ENCODE peak calls at places on chromosome 10, in ten cellular contexts. N is amniotic stem cell; E is NCI-H82; M is SIG-M5; T is WERI-Rb-1; U is AG20443; H is naive thymus-derived CD8-positive, alpha-beta T cell; A is stimulated activated naive CD8-positive, alpha-beta T cell treated with anti-CD3 and anti-CD28 coated beads, Interleukin-15, Interleukin-2, amounts not matched to agents 100 U/mL and 50 U/mL, for 24 hours; G is bronchial epithelial cell; W is left cardiac atrium. D is an unnamed sample.

GRCh38 chr10:128052696-128053095 is 73.5 kb downstream of the MKI67 start:
- DNase-seq in G (no peak), T (no peak), U (no peak), M (no peak), A (no peak), W (no peak), H (no peak), E (no peak), N (no peak), D (peak)

GRCh38 chr10:99775850-99776249 is 6.6 kb upstream of the ABCC2 start:
- DNase-seq in T (no peak), A (no peak), H (no peak), U (peak), N (peak), G (peak), W (no peak), E (no peak), M (no peak), D (peak)

GRCh38 chr10:65294329-65294728 is 1631.5 kb upstream of the LRRTM3 start:
- DNase-seq in M (no peak), W (no peak), H (no peak), N (no peak), U (no peak), G (no peak), A (no peak), E (no peak), T (no peak), D (no peak)

GRCh38 chr10:44993226-44993921 is 7.3 kb upstream of the ZNF22 start:
- DNase-seq in G (no peak), H (no peak), T (no peak), W (no peak), U (no peak), N (no peak), E (no peak), M (no peak), A (no peak), D (no peak)

GRCh38 chr10:119541459-119542356 is 811 bp downstream of the RGS10 start:
- DNase-seq in A (peak), G (no peak), M (no peak), N (no peak), U (peak), E (peak), T (no peak), W (peak), H (peak), D (peak)

GRCh38 chr10:31278279-31278941 is 40.6 kb upstream of the ZEB1 start:
- DNase-seq in A (no peak), T (no peak), U (no peak), E (no peak), M (no peak), H (no peak), N (no peak), W (no peak), G (no peak), D (no peak)

GRCh38 chr10:130466271-130466997 is 330.2 kb downstream of the GLRX3 start:
- DNase-seq in G (no peak), H (no peak), N (no peak), A (no peak), T (no peak), W (no peak), M (no peak), E (no peak), U (no peak), D (no peak)

GRCh38 chr10:95229724-95230627 is 35.9 kb downstream of the ACSM6 start:
- DNase-seq in A (no peak), N (peak), T (no peak), E (no peak), U (peak), W (no peak), M (no peak), G (peak), H (no peak), D (peak)

GRCh38 chr10:24727811-24728210 is 4.1 kb upstream of the ARHGAP21 start:
- DNase-seq in U (no peak), A (no peak), W (no peak), H (no peak), E (no peak), M (no peak), G (no peak), T (no peak), N (no peak), D (no peak)

GRCh38 chr10:75712241-75712880 is 280.9 kb downstream of the LRMDA start:
- DNase-seq in G (no peak), U (no peak), T (no peak), W (peak), M (no peak), E (no peak), H (no peak), N (no peak), A (no peak), D (no peak)

GRCh38 chr10:983951-984705 is 4.1 kb upstream of the GTPBP4 start:
- DNase-seq in W (no peak), E (no peak), N (no peak), U (no peak), M (no peak), G (peak), T (no peak), A (no peak), H (no peak), D (no peak)

GRCh38 chr10:87843714-87844113 is 19.6 kb downstream of the KLLN start:
- DNase-seq in E (no peak), M (no peak), G (no peak), H (no peak), T (no peak), U (no peak), A (no peak), W (no peak), N (no peak), D (no peak)

GRCh38 chr10:47406870-47407648 is 23.0 kb upstream of the ZNF488 start:
- DNase-seq in G (peak), M (no peak), N (peak), U (peak), W (no peak), H (no peak), E (no peak), T (no peak), A (no peak), D (no peak)

GRCh38 chr10:30182191-30183075 is 123.0 kb upstream of the JCAD start:
- DNase-seq in E (no peak), N (peak), M (no peak), H (no peak), G (peak), W (no peak), U (peak), A (no peak), T (no peak), D (peak)

GRCh38 chr10:119658274-119658673 is 7.1 kb downstream of the BAG3 start:
- DNase-seq in M (no peak), U (peak), E (no peak), H (no peak), W (peak), N (peak), G (peak), T (no peak), A (peak), D (peak)

GRCh38 chr10:84743483-84743882 is 415.1 kb downstream of the CCSER2 start:
- DNase-seq in E (peak), W (no peak), A (no peak), U (no peak), G (peak), N (no peak), H (no peak), T (no peak), M (no peak), D (no peak)

GRCh38 chr10:132784582-132785432 is 1.1 kb downstream of the NKX6-2 start:
- DNase-seq in N (no peak), W (no peak), G (no peak), H (no peak), A (peak), T (no peak), M (no peak), U (no peak), E (no peak), D (peak)

GRCh38 chr10:7070950-7071349 is 339.9 kb downstream of the SFMBT2 start:
- DNase-seq in U (no peak), M (no peak), A (no peak), T (no peak), W (no peak), H (no peak), N (no peak), E (no peak), G (no peak), D (no peak)

GRCh38 chr10:88080213-88080612 is 216.8 kb downstream of the PTEN start:
- DNase-seq in G (no peak), H (no peak), U (no peak), M (no peak), W (no peak), N (no peak), T (no peak), A (no peak), E (peak), D (no peak)

GRCh38 chr10:4431114-4431862 is 394.7 kb upstream of the AKR1E2 start:
- DNase-seq in H (no peak), T (peak), A (no peak), G (peak), E (peak), U (no peak), N (peak), M (no peak), W (no peak), D (no peak)

GRCh38 chr10:81817611-81818160 is 57.3 kb upstream of the NRG3 start:
- DNase-seq in W (no peak), T (no peak), M (no peak), E (no peak), N (no peak), G (no peak), A (no peak), U (no peak), H (no peak), D (no peak)